ENCODE peak calls at places on chromosomes 16 and 17, in nine cellular contexts. V, Y, O, G, J, F, Q, A and B are unnamed samples.
A peak's percentile ranks its signal among the peaks of the same experiment; 100 is the strongest.

GRCh38 chr16:64152010-64152767 is 969.7 kb downstream of the CDH11 start:
- DNase-seq in V (peak; percentile 91), Y (peak; percentile 47), O (no peak), G (no peak), J (no peak), F (no peak), Q (no peak), A (no peak), B (no peak)

GRCh38 chr16:17567455-17567854 is 96.7 kb upstream of the XYLT1 start:
- DNase-seq in V (no peak), Y (no peak), O (no peak), G (no peak), J (no peak), F (no peak), Q (no peak), A (no peak), B (no peak)

GRCh38 chr16:64362193-64362592 is 759.7 kb downstream of the CDH11 start:
- DNase-seq in V (peak; percentile 26), Y (no peak), O (no peak), G (peak; percentile 30), J (no peak), F (no peak), Q (no peak), A (no peak), B (peak; percentile 80)

GRCh38 chr17:71613996-71614395 is 506.8 kb upstream of the SOX9 start:
- DNase-seq in V (no peak), Y (no peak), O (no peak), G (no peak), J (no peak), F (no peak), Q (no peak), A (no peak), B (no peak)

GRCh38 chr16:83345846-83346245 is 461.9 kb upstream of the HSBP1 start:
- DNase-seq in V (no peak), Y (no peak), O (no peak), G (no peak), J (no peak), F (no peak), Q (no peak), A (no peak), B (no peak)

GRCh38 chr17:81691196-81691595 is 7.4 kb downstream of the HGS start:
- DNase-seq in V (no peak), Y (no peak), O (no peak), G (no peak), J (no peak), F (no peak), Q (no peak), A (no peak), B (no peak)

GRCh38 chr17:63434951-63435571 is 11.0 kb downstream of the CYB561 start:
- DNase-seq in V (no peak), Y (peak; percentile 29), O (no peak), G (peak; percentile 93), J (no peak), F (peak; percentile 89), Q (peak; percentile 78), A (no peak), B (peak; percentile 80)

GRCh38 chr16:57810197-57811024 is 8.1 kb upstream of the KIFC3 start:
- DNase-seq in V (peak; percentile 84), Y (peak; percentile 87), O (peak; percentile 46), G (peak; percentile 95), J (peak; percentile 54), F (peak; percentile 91), Q (peak; percentile 74), A (no peak), B (peak; percentile 98)

GRCh38 chr16:9800180-9800738 is 382.0 kb downstream of the GRIN2A start:
- DNase-seq in V (peak; percentile 28), Y (peak; percentile 15), O (no peak), G (peak; percentile 11), J (no peak), F (no peak), Q (no peak), A (no peak), B (no peak)

GRCh38 chr17:74992223-74992622 is 4.8 kb downstream of the CDR2L start:
- DNase-seq in V (no peak), Y (no peak), O (no peak), G (peak; percentile 11), J (no peak), F (peak; percentile 31), Q (no peak), A (no peak), B (no peak)

GRCh38 chr17:16286947-16287562 is 66.2 kb downstream of the CENPV start:
- DNase-seq in V (no peak), Y (no peak), O (no peak), G (no peak), J (no peak), F (no peak), Q (peak; percentile 57), A (no peak), B (peak; percentile 82)

GRCh38 chr17:488993-489757 is 136.6 kb upstream of the RPH3AL start:
- DNase-seq in V (no peak), Y (no peak), O (peak; percentile 24), G (peak; percentile 39), J (no peak), F (peak; percentile 5), Q (no peak), A (no peak), B (peak; percentile 45)